ENCODE peak calls at places on chromosomes 16 and 17, in six cellular contexts. One of them, this sample, is unnamed.

GRCh38 chr17:66920965-66921364 is 43.5 kb upstream of the CACNG4 start:
- DNase-seq in endodermal cell: no peak
- DNase-seq in 8988T: no peak
- DNase-seq in T-helper 17 cell: no peak
- DNase-seq in lower leg skin: no peak
- DNase-seq in stimulated activated CD8-positive, alpha-beta memory T cell treated with anti-CD3 and anti-CD28 coated beads, Interleukin-2, amount 100 ng/mL, for 1 hour: no peak
- DNase-seq in this sample: no peak

GRCh38 chr16:46949216-46949892 is 24.1 kb downstream of the DNAJA2 start:
- DNase-seq in endodermal cell: no peak
- DNase-seq in 8988T: no peak
- DNase-seq in T-helper 17 cell: no peak
- DNase-seq in lower leg skin: peak; percentile 54
- DNase-seq in stimulated activated CD8-positive, alpha-beta memory T cell treated with anti-CD3 and anti-CD28 coated beads, Interleukin-2, amount 100 ng/mL, for 1 hour: no peak
- DNase-seq in this sample: no peak

GRCh38 chr17:13736915-13737314 is 135.2 kb upstream of the HS3ST3A1 start:
- DNase-seq in endodermal cell: no peak
- DNase-seq in 8988T: no peak
- DNase-seq in T-helper 17 cell: no peak
- DNase-seq in lower leg skin: no peak
- DNase-seq in stimulated activated CD8-positive, alpha-beta memory T cell treated with anti-CD3 and anti-CD28 coated beads, Interleukin-2, amount 100 ng/mL, for 1 hour: no peak
- DNase-seq in this sample: no peak

GRCh38 chr17:73226556-73227172 is 33.8 kb downstream of the COG1 start:
- DNase-seq in endodermal cell: no peak
- DNase-seq in 8988T: no peak
- DNase-seq in T-helper 17 cell: no peak
- DNase-seq in lower leg skin: no peak
- DNase-seq in stimulated activated CD8-positive, alpha-beta memory T cell treated with anti-CD3 and anti-CD28 coated beads, Interleukin-2, amount 100 ng/mL, for 1 hour: no peak
- DNase-seq in this sample: no peak

GRCh38 chr17:28897769-28898259 is 281 bp upstream of the FLOT2 start:
- DNase-seq in endodermal cell: no peak
- DNase-seq in 8988T: no peak
- DNase-seq in T-helper 17 cell: no peak
- DNase-seq in lower leg skin: no peak
- DNase-seq in stimulated activated CD8-positive, alpha-beta memory T cell treated with anti-CD3 and anti-CD28 coated beads, Interleukin-2, amount 100 ng/mL, for 1 hour: no peak
- DNase-seq in this sample: no peak

GRCh38 chr16:54437361-54437760 is 150.8 kb upstream of the IRX3 start:
- DNase-seq in endodermal cell: no peak
- DNase-seq in 8988T: no peak
- DNase-seq in T-helper 17 cell: no peak
- DNase-seq in lower leg skin: peak; percentile 75
- DNase-seq in stimulated activated CD8-positive, alpha-beta memory T cell treated with anti-CD3 and anti-CD28 coated beads, Interleukin-2, amount 100 ng/mL, for 1 hour: no peak
- DNase-seq in this sample: no peak

GRCh38 chr16:4105848-4106247 is 10.4 kb downstream of the ADCY9 start:
- DNase-seq in endodermal cell: no peak
- DNase-seq in 8988T: no peak
- DNase-seq in T-helper 17 cell: no peak
- DNase-seq in lower leg skin: no peak
- DNase-seq in stimulated activated CD8-positive, alpha-beta memory T cell treated with anti-CD3 and anti-CD28 coated beads, Interleukin-2, amount 100 ng/mL, for 1 hour: no peak
- DNase-seq in this sample: no peak

GRCh38 chr16:73732143-73732542 is 564.5 kb upstream of the PSMD7 start:
- DNase-seq in endodermal cell: no peak
- DNase-seq in 8988T: no peak
- DNase-seq in T-helper 17 cell: no peak
- DNase-seq in lower leg skin: no peak
- DNase-seq in stimulated activated CD8-positive, alpha-beta memory T cell treated with anti-CD3 and anti-CD28 coated beads, Interleukin-2, amount 100 ng/mL, for 1 hour: no peak
- DNase-seq in this sample: no peak